ENCODE peak calls at places on chromosome 21, in eight cellular contexts. T is stimulated activated CD8-positive, alpha-beta memory T cell treated with anti-CD3 and anti-CD28 coated beads, Interleukin-7, amount 100 ng/mL, for 1 hour; Q is AG04450; Z is substantia nigra; G is lower leg skin; C is CD8-positive, alpha-beta memory T cell; U is choroid plexus epithelial cell; X is epithelial cell of esophagus. Y is an unnamed sample.

GRCh38 chr21:36769051-36769867 is 70.3 kb downstream of the SIM2 start:
- DNase-seq in T (no peak), Q (no peak), Z (peak), G (peak), C (no peak), U (peak), X (no peak), Y (no peak)

GRCh38 chr21:38683222-38683621 is 122.5 kb upstream of the ETS2 start:
- DNase-seq in T (no peak), Q (no peak), Z (no peak), G (no peak), C (no peak), U (peak), X (peak), Y (no peak)

GRCh38 chr21:41817228-41817627 is 50.4 kb upstream of the RIPK4 start:
- DNase-seq in T (no peak), Q (peak), Z (no peak), G (peak), C (no peak), U (peak), X (peak), Y (peak)

GRCh38 chr21:38787461-38788274 is 18.1 kb upstream of the ETS2 start:
- DNase-seq in T (no peak), Q (no peak), Z (no peak), G (no peak), C (no peak), U (peak), X (peak), Y (peak)

GRCh38 chr21:38208118-38208517 is 48.7 kb upstream of the KCNJ15 start:
- DNase-seq in T (no peak), Q (no peak), Z (no peak), G (no peak), C (no peak), U (no peak), X (no peak), Y (no peak)

GRCh38 chr21:34867785-34868184 is 181.3 kb downstream of the RUNX1 start:
- DNase-seq in T (no peak), Q (no peak), Z (no peak), G (no peak), C (no peak), U (no peak), X (no peak), Y (no peak)

GRCh38 chr21:41168391-41169257 is 664 bp downstream of the BACE2 start:
- DNase-seq in T (no peak), Q (no peak), Z (no peak), G (peak), C (no peak), U (peak), X (peak), Y (peak)

GRCh38 chr21:45876381-45877159 is 105.0 kb upstream of the COL6A1 start:
- DNase-seq in T (no peak), Q (no peak), Z (no peak), G (no peak), C (no peak), U (no peak), X (no peak), Y (no peak)

GRCh38 chr21:32114434-32115063 is 164.3 kb downstream of the MIS18A start:
- DNase-seq in T (no peak), Q (no peak), Z (no peak), G (no peak), C (no peak), U (no peak), X (no peak), Y (no peak)

GRCh38 chr21:33801424-33802405 is 113.9 kb downstream of the ATP5PO start:
- DNase-seq in T (no peak), Q (peak), Z (no peak), G (no peak), C (no peak), U (peak), X (peak), Y (peak)

GRCh38 chr21:29208666-29209059 is 78.2 kb downstream of the MAP3K7CL start:
- DNase-seq in T (no peak), Q (peak), Z (no peak), G (no peak), C (no peak), U (peak), X (peak), Y (no peak)

GRCh38 chr21:23223882-23224281 is 2225.7 kb downstream of the NCAM2 start:
- DNase-seq in T (no peak), Q (no peak), Z (no peak), G (no peak), C (no peak), U (no peak), X (no peak), Y (no peak)

GRCh38 chr21:43277481-43278351 is 108.9 kb downstream of the CRYAA start:
- DNase-seq in T (no peak), Q (no peak), Z (no peak), G (no peak), C (no peak), U (no peak), X (peak), Y (no peak)

GRCh38 chr21:46188226-46189212 is 4.3 kb upstream of the SPATC1L start:
- DNase-seq in T (no peak), Q (no peak), Z (peak), G (peak), C (no peak), U (peak), X (peak), Y (peak)

GRCh38 chr21:45087022-45087823 is 12.8 kb downstream of the ADARB1 start:
- DNase-seq in T (no peak), Q (no peak), Z (no peak), G (no peak), C (peak), U (peak), X (no peak), Y (no peak)

GRCh38 chr21:37225440-37225839 is 41.7 kb downstream of the VPS26C start:
- DNase-seq in T (peak), Q (no peak), Z (no peak), G (peak), C (peak), U (no peak), X (no peak), Y (no peak)

GRCh38 chr21:39452207-39452964 is 616 bp downstream of the SH3BGR start:
- DNase-seq in T (no peak), Q (no peak), Z (peak), G (no peak), C (no peak), U (peak), X (peak), Y (peak)

GRCh38 chr21:18369115-18369514 is 34.5 kb downstream of the TMPRSS15 start:
- DNase-seq in T (no peak), Q (no peak), Z (no peak), G (no peak), C (no peak), U (peak), X (peak), Y (no peak)

GRCh38 chr21:42637602-42638041 is 15.8 kb upstream of the PDE9A start:
- DNase-seq in T (no peak), Q (no peak), Z (no peak), G (no peak), C (no peak), U (no peak), X (no peak), Y (no peak)

Y was measured in mammary epithelial cell.